ENCODE peak calls at places on chromosome 3, in six cellular contexts. J is WTC11, P is HepG2, H is GM12878, G is HCT116, Q is H1. X is an unnamed sample.

GRCh38 chr3:46337911-46338310 is 16.0 kb upstream of the CCR2 start:
- DNase-seq in H (no peak), G (no peak), P (no peak), Q (no peak), J (no peak), X (no peak)

GRCh38 chr3:58161435-58162398 is 49.1 kb downstream of the DNASE1L3 start:
- DNase-seq in Q (no peak), J (no peak), H (no peak), P (no peak), G (peak; percentile 88), X (peak; percentile 70)

GRCh38 chr3:86960551-86960950 is 30.4 kb downstream of the VGLL3 start:
- DNase-seq in G (no peak), P (no peak), J (no peak), H (no peak), Q (no peak), X (no peak)

GRCh38 chr3:184666422-184666821 is 45.4 kb downstream of the MAGEF1 start:
- DNase-seq in P (no peak), J (no peak), Q (no peak), G (no peak), H (no peak), X (no peak)

GRCh38 chr3:43964640-43965039 is 273.9 kb downstream of the ABHD5 start:
- DNase-seq in P (no peak), J (no peak), H (no peak), Q (no peak), G (no peak), X (no peak)

GRCh38 chr3:82194870-82195269 is 433.4 kb upstream of the GBE1 start:
- DNase-seq in H (no peak), G (no peak), J (no peak), Q (no peak), P (no peak), X (no peak)

GRCh38 chr3:108125550-108126071 is 34.8 kb upstream of the CD47 start:
- DNase-seq in Q (no peak), P (no peak), H (peak; percentile 83), G (no peak), J (no peak), X (peak; percentile 72)

GRCh38 chr3:153111056-153111455 is 51.0 kb upstream of the RAP2B start:
- DNase-seq in J (no peak), H (no peak), G (no peak), P (no peak), Q (no peak), X (no peak)

GRCh38 chr3:13148126-13148525 is 74.9 kb upstream of the IQSEC1 start:
- DNase-seq in Q (no peak), G (no peak), J (peak; percentile 3), P (no peak), H (no peak), X (no peak)

GRCh38 chr3:100400424-100400781 is 486 bp downstream of the TOMM70 start:
- DNase-seq in G (no peak), Q (peak; percentile 51), J (peak; percentile 19), P (peak; percentile 16), H (no peak), X (peak; percentile 8)

GRCh38 chr3:155809181-155809580 is 3.1 kb upstream of the C3orf33 start:
- DNase-seq in Q (no peak), H (no peak), J (no peak), G (no peak), P (no peak), X (no peak)

GRCh38 chr3:124033360-124034015 is 41.6 kb upstream of the ROPN1 start:
- DNase-seq in H (no peak), J (peak; percentile 41), P (no peak), Q (peak; percentile 71), G (no peak), X (peak; percentile 26)

GRCh38 chr3:45057557-45057956 is 31.5 kb downstream of the CLEC3B start:
- DNase-seq in J (no peak), G (no peak), Q (no peak), H (no peak), P (no peak), X (no peak)

GRCh38 chr3:85709483-85709882 is 750.7 kb downstream of the CADM2 start:
- DNase-seq in H (no peak), G (no peak), Q (no peak), J (no peak), P (no peak), X (no peak)

GRCh38 chr3:118488751-118489150 is 545.9 kb downstream of the IGSF11 start:
- DNase-seq in H (no peak), P (no peak), Q (no peak), G (no peak), J (no peak), X (no peak)

GRCh38 chr3:178971614-178972013 is 100.0 kb downstream of the ZMAT3 start:
- DNase-seq in Q (no peak), H (no peak), G (peak; percentile 58), P (no peak), J (no peak), X (no peak)

GRCh38 chr3:59498995-59499394 is 449.2 kb upstream of the CFAP20DC start:
- DNase-seq in Q (no peak), J (no peak), P (no peak), G (no peak), H (no peak), X (no peak)

GRCh38 chr3:64214697-64215018 is 10.6 kb downstream of the PRICKLE2 start:
- DNase-seq in P (no peak), G (no peak), J (no peak), Q (no peak), H (no peak), X (no peak)

GRCh38 chr3:99602183-99602582 is 36.2 kb upstream of the COL8A1 start:
- DNase-seq in H (no peak), Q (no peak), G (no peak), J (no peak), P (no peak), X (no peak)

GRCh38 chr3:86991482-86991815 is 500 bp upstream of the VGLL3 start:
- DNase-seq in P (no peak), G (no peak), Q (no peak), J (no peak), H (no peak), X (no peak)

GRCh38 chr3:29880809-29881208 is 599.9 kb downstream of the RBMS3 start:
- DNase-seq in G (no peak), H (no peak), J (no peak), P (no peak), Q (no peak), X (no peak)

GRCh38 chr3:43865376-43865775 is 174.6 kb downstream of the ABHD5 start:
- DNase-seq in G (no peak), Q (peak; percentile 37), P (no peak), J (no peak), H (no peak), X (no peak)

GRCh38 chr3:50562866-50563265 is 4.7 kb downstream of the C3orf18 start:
- DNase-seq in G (no peak), P (no peak), Q (no peak), J (no peak), H (no peak), X (no peak)

GRCh38 chr3:143612541-143612940 is 235.7 kb downstream of the SLC9A9 start:
- DNase-seq in H (no peak), P (no peak), G (no peak), J (no peak), Q (no peak), X (no peak)

GRCh38 chr3:83934208-83935150 is 1024.3 kb upstream of the CADM2 start:
- DNase-seq in Q (no peak), H (peak; percentile 5), J (no peak), G (no peak), P (peak; percentile 4), X (no peak)
- TF ChIP-seq CTCF in Q (peak; percentile 7), H (no peak), J (no peak), G (no peak), P (no peak), X (no peak)

GRCh38 chr3:11638669-11639402 is 4.9 kb downstream of the VGLL4 start:
- DNase-seq in Q (no peak), J (no peak), P (no peak), H (no peak), G (no peak), X (no peak)
- TF ChIP-seq SP1 in Q (no peak), J (no peak), P (no peak), H (no peak), G (no peak), X (no peak)

DNA sequence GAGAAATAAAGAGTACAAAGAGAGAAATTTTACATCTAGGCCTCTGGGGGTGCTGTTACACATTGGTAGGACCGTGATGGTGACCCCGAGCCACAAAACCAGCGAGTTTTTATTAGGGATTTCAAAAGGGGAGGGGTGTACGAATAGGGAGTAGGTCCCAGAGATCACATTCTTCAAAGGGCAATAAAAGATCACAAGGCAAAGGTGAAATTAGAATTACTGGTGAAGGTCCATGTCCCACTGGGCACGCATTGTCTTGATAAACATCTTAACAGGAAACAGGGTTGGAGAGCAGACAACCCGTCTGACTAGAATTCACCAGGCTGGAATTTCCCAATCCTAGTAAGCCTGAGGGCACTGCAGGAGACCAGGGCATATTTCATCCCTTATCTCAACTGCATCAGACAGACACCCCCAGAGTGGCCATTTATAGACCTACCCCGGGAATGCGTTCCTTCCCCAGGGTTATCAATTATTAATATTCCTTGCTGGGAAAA is 4.3 kb downstream of the IRAK2 start:
- DNase-seq in P (no peak), H (no peak), J (no peak), Q (no peak), G (no peak), X (no peak)
- TF ChIP-seq CTCF in P (peak; percentile 27), H (no peak), J (no peak), Q (peak; percentile 32), G (peak; percentile 9), X (no peak)

GRCh38 chr3:24494616-24495333 is at the start of gene THRB:
- DNase-seq in Q (peak; percentile 82), G (peak; percentile 27), P (peak; percentile 56), J (peak; percentile 77), H (no peak), X (peak; percentile 85)

GRCh38 chr3:24492971-24493551 is 1.6 kb downstream of the THRB start:
- DNase-seq in Q (no peak), P (no peak), H (no peak), G (no peak), J (no peak), X (no peak)

GRCh38 chr3:24493951-24494615 is 567 bp downstream of the THRB start:
- DNase-seq in J (peak; percentile 52), Q (peak; percentile 70), G (no peak), P (peak; percentile 71), H (no peak), X (peak; percentile 64)

GRCh38 chr3:24496529-24497482 is 2.2 kb upstream of the THRB start:
- DNase-seq in G (peak; percentile 68), H (no peak), P (peak; percentile 82), Q (peak; percentile 73), J (peak; percentile 79), X (peak; percentile 67)

DNA sequence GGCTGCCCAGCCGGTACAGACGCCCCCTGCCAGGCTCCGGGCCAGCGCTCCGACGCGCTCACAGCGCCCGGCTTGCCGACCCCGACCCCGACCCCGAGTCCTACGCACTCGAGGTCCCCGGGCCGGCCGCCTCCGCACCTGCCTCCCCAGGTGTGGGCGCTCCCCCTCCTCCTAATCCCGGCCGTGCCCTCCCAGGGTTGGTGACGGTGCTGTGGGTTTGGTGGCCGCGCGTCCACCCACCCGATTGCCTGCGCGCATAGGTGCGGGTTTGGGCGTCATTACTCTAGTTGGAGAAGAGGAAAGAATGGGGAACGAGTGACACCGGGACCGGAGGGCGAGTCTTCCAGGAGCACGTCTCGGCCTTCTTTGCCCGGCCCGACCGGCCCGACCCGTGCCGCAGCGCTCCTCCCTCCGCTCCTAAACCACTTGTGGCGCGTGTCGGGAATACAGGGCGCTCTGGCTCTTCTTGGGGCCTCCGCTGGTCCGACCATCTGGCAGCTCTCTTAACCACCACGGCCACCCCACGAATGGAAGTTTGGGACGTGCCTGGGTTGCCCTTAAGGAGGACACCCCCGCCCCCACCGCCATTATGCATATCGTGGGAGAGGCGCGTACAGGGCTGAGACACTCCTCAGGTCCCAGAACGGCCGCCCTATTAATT is 814 bp upstream of the THRB start:
- DNase-seq in H (no peak), G (peak; percentile 60), J (peak; percentile 67), P (peak; percentile 56), Q (no peak), X (peak; percentile 66)
- TF ChIP-seq SP1 in H (no peak), G (no peak), J (peak; percentile 0), P (no peak), Q (no peak), X (peak; percentile 13)